ENCODE peak calls at places on chromosomes 1 and 21, in nine cellular contexts. E is SJCRH30, N is pancreas, I is adrenal gland, G is OCI-LY7, M is aorta, R is hepatocyte, Z is cardiac muscle cell, H is A549. J is an unnamed sample.

GRCh38 chr1:6745073-6745472 is 40.2 kb upstream of the CAMTA1 start:
- DNase-seq in G (no peak), M (no peak), I (no peak), N (no peak), E (no peak), H (no peak), R (no peak), Z (no peak), J (no peak)

GRCh38 chr1:234702342-234703000 is 92.5 kb upstream of the IRF2BP2 start:
- DNase-seq in G (no peak), Z (no peak), I (no peak), E (no peak), M (peak; percentile 62), N (no peak), H (no peak), R (no peak), J (no peak)

GRCh38 chr1:50493710-50494109 is 70.5 kb upstream of the DMRTA2 start:
- DNase-seq in Z (no peak), I (no peak), M (no peak), R (no peak), H (no peak), G (no peak), N (no peak), E (no peak), J (no peak)

GRCh38 chr21:45513003-45513706 is 29.1 kb downstream of the SLC19A1 start:
- DNase-seq in Z (no peak), G (no peak), E (no peak), M (peak; percentile 39), I (no peak), R (no peak), H (no peak), N (peak; percentile 59), J (peak; percentile 4)

GRCh38 chr21:16891821-16892220 is 621.0 kb upstream of the CXADR start:
- DNase-seq in H (no peak), G (no peak), Z (peak; percentile 79), M (no peak), E (no peak), R (no peak), N (no peak), I (peak; percentile 20), J (no peak)

GRCh38 chr21:45365186-45365607 is 39.8 kb upstream of the COL18A1 start:
- DNase-seq in I (no peak), M (no peak), N (no peak), G (no peak), Z (no peak), E (no peak), H (no peak), R (no peak), J (no peak)

GRCh38 chr1:43786975-43787374 is 79.6 kb downstream of the ST3GAL3 start:
- DNase-seq in H (no peak), E (peak; percentile 24), N (no peak), M (no peak), R (peak; percentile 57), Z (peak; percentile 60), G (no peak), I (no peak), J (peak; percentile 16)

GRCh38 chr1:11653616-11654570 is at the start of gene FBXO2:
- DNase-seq in R (peak; percentile 79), G (no peak), E (no peak), M (no peak), I (no peak), Z (peak; percentile 21), N (no peak), H (no peak), J (no peak)

GRCh38 chr1:98662354-98662665 is 789 bp downstream of the SNX7 start:
- DNase-seq in E (no peak), G (no peak), H (peak; percentile 10), I (no peak), R (no peak), N (no peak), Z (peak; percentile 56), M (no peak), J (no peak)

GRCh38 chr1:57026942-57027341 is 61.1 kb upstream of the C8B start:
- DNase-seq in G (no peak), H (no peak), R (no peak), M (no peak), Z (no peak), E (no peak), N (no peak), I (no peak), J (no peak)
- H3K9me3 ChIP-seq in G (no peaks in the 10 kb centered on the region), H (no peaks in the 10 kb centered on the region), R (no peaks in the 10 kb centered on the region), M (no peaks in the 10 kb centered on the region), Z (no peaks in the 10 kb centered on the region), E (no peaks in the 10 kb centered on the region), N (no peaks in the 10 kb centered on the region), I (no peaks in the 10 kb centered on the region), J (no peaks in the 10 kb centered on the region)

GRCh38 chr21:28776251-28776650 is 216.4 kb downstream of the LTN1 start:
- DNase-seq in E (no peak), H (no peak), I (no peak), Z (peak; percentile 68), N (no peak), M (no peak), R (no peak), G (no peak), J (no peak)

GRCh38 chr21:28771790-28772501 is 220.7 kb downstream of the LTN1 start:
- DNase-seq in G (no peak), H (no peak), N (no peak), Z (peak; percentile 64), R (peak; percentile 59), E (no peak), I (no peak), M (no peak), J (no peak)

GRCh38 chr21:28773036-28773435 is 219.6 kb downstream of the LTN1 start:
- DNase-seq in M (no peak), E (no peak), Z (no peak), G (no peak), H (no peak), N (no peak), R (no peak), I (no peak), J (no peak)

GRCh38 chr21:28770867-28771661 is 221.6 kb downstream of the LTN1 start:
- DNase-seq in N (no peak), G (no peak), R (peak; percentile 14), H (no peak), Z (peak; percentile 49), E (no peak), M (no peak), I (no peak), J (no peak)

GRCh38 chr21:28775071-28775470 is 217.6 kb downstream of the LTN1 start:
- DNase-seq in Z (no peak), H (no peak), R (no peak), I (no peak), E (no peak), N (no peak), M (no peak), G (no peak), J (no peak)
- H3K4me3 ChIP-seq in Z (no peak overlapping the region), H (no peak overlapping the region), R (no peak overlapping the region), I (no peak overlapping the region), E (no peak overlapping the region), N (no peak overlapping the region), M (no peak overlapping the region), G (no peak overlapping the region), J (no peak overlapping the region)

GRCh38 chr1:2861988-2862430 is 60.5 kb upstream of the TTC34 start:
- DNase-seq in E (no peak), I (no peak), G (no peak), Z (no peak), H (no peak), R (no peak), N (no peak), M (peak; percentile 24), J (no peak)

GRCh38 chr1:2864203-2864905 is 62.9 kb upstream of the TTC34 start:
- DNase-seq in Z (no peak), M (peak; percentile 23), R (no peak), H (no peak), N (no peak), E (no peak), G (no peak), I (no peak), J (no peak)

GRCh38 chr1:2863149-2863963 is 61.9 kb upstream of the TTC34 start:
- DNase-seq in I (no peak), M (peak; percentile 44), Z (no peak), R (no peak), E (no peak), G (no peak), N (no peak), H (no peak), J (no peak)

GRCh38 chr1:2861143-2861987 is 59.9 kb upstream of the TTC34 start:
- DNase-seq in R (no peak), M (peak; percentile 29), E (no peak), N (no peak), H (no peak), I (no peak), Z (no peak), G (no peak), J (no peak)

GRCh38 chr1:2862441-2863148 is 61.1 kb upstream of the TTC34 start:
- DNase-seq in H (no peak), I (no peak), E (no peak), R (no peak), N (no peak), Z (no peak), M (peak; percentile 29), G (no peak), J (no peak)
- H3K9me3 ChIP-seq in H (no peaks in the 10 kb centered on the region), I (no peaks in the 10 kb centered on the region), E (no peaks in the 10 kb centered on the region), R (no peaks in the 10 kb centered on the region), N (no peaks in the 10 kb centered on the region), Z (no peaks in the 10 kb centered on the region), M (no peaks in the 10 kb centered on the region), G (peaks cover 10% of the 10 kb centered on the region), J (no peaks in the 10 kb centered on the region)

GRCh38 chr1:164559342-164560070 is 522 bp downstream of the PBX1 start:
- DNase-seq in G (no peak), I (peak; percentile 46), H (peak; percentile 15), E (peak; percentile 64), Z (peak; percentile 50), R (peak; percentile 35), M (peak; percentile 60), N (peak; percentile 38), J (no peak)

GRCh38 chr1:164560504-164560903 is 1.5 kb downstream of the PBX1 start:
- DNase-seq in M (no peak), G (no peak), I (no peak), R (no peak), N (no peak), E (no peak), H (no peak), Z (no peak), J (no peak)

GRCh38 chr1:164561007-164561406 is 2.0 kb downstream of the PBX1 start:
- DNase-seq in H (no peak), I (no peak), M (no peak), N (no peak), G (no peak), R (no peak), E (no peak), Z (no peak), J (no peak)

GRCh38 chr1:164558461-164559341 is at the start of gene PBX1:
- DNase-seq in M (peak; percentile 98), Z (peak; percentile 100), R (peak; percentile 99), G (peak; percentile 80), I (peak; percentile 99), N (peak; percentile 97), H (peak; percentile 93), E (peak; percentile 96), J (peak; percentile 94)

DNA sequence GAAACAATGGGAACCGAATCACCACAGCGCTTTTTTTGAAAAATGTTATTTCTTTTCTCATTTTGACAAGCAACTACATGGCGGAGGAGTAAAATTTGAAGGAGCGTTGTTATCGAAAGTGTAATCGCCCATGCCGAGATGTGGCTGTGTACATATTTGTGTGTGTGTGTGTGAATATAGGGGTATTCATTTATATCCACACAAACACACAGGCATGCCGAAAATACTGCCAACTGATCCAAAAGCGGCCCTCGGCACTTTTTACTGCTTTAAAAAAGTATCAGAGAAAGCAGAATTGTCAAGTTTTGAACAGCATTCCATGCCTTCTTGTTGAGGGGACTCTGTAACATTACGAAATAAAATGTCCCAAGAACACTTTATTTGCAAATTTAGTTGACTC is 1.1 kb downstream of the PBX1 start:
- DNase-seq in E (no peak), I (no peak), G (no peak), Z (no peak), M (no peak), N (no peak), R (no peak), H (no peak), J (no peak)
- H3K4me3 ChIP-seq in E (peak overlapping the region; percentile 74), I (peak overlapping the region; percentile 27), G (no peak overlapping the region), Z (peak overlapping the region; percentile 97), M (peak overlapping the region; percentile 96), N (peak overlapping the region; percentile 69), R (peak overlapping the region; percentile 72), H (peak overlapping the region; percentile 59), J (peak overlapping the region; percentile 46)